ENCODE peak calls at places on chromosome 12, in eight cellular contexts. E is stomach; K is Kasumi-1; J is heart left ventricle; X is foreskin fibroblast; S is stimulated activated CD4-positive, alpha-beta T cell treated with anti-CD3 and anti-CD28 coated beads, Interleukin-15, amount 100 ng/mL, for 48 hours; Z is NCI-H1694; Y is OCI-LY7. N is an unnamed sample.

GRCh38 chr12:47820631-47821345 is 1.1 kb upstream of the HDAC7 start:
- DNase-seq in E (peak), K (peak), J (peak), X (peak), S (no peak), Z (no peak), Y (no peak), N (peak)

GRCh38 chr12:25594376-25594775 is 41.3 kb upstream of the LMNTD1 start:
- DNase-seq in E (no peak), K (no peak), J (no peak), X (no peak), S (no peak), Z (no peak), Y (no peak), N (no peak)

GRCh38 chr12:1592444-1593231 is 1.7 kb downstream of the FBXL14 start:
- DNase-seq in E (no peak), K (no peak), J (no peak), X (peak), S (peak), Z (peak), Y (peak), N (peak)

GRCh38 chr12:2395352-2395977 is 342.7 kb downstream of the CACNA1C start:
- DNase-seq in E (peak), K (no peak), J (peak), X (peak), S (peak), Z (peak), Y (peak), N (peak)

GRCh38 chr12:18595406-18595805 is 142.4 kb downstream of the PLCZ1 start:
- DNase-seq in E (no peak), K (no peak), J (no peak), X (no peak), S (no peak), Z (no peak), Y (no peak), N (no peak)

GRCh38 chr12:65765436-65765813 is 58.9 kb upstream of the HMGA2 start:
- DNase-seq in E (no peak), K (no peak), J (no peak), X (peak), S (no peak), Z (no peak), Y (no peak), N (peak)

GRCh38 chr12:1758887-1759286 is 61.5 kb upstream of the LRTM2 start:
- DNase-seq in E (no peak), K (no peak), J (no peak), X (no peak), S (no peak), Z (no peak), Y (no peak), N (no peak)

GRCh38 chr12:105601158-105601557 is 270.7 kb downstream of the C12orf75 start:
- DNase-seq in E (no peak), K (no peak), J (no peak), X (no peak), S (no peak), Z (no peak), Y (no peak), N (no peak)

GRCh38 chr12:8887285-8887715 is 27.0 kb upstream of the PHC1 start:
- DNase-seq in E (no peak), K (no peak), J (no peak), X (no peak), S (no peak), Z (no peak), Y (no peak), N (no peak)

GRCh38 chr12:27822076-27822712 is 42.2 kb upstream of the MANSC4 start:
- DNase-seq in E (no peak), K (no peak), J (no peak), X (peak), S (peak), Z (no peak), Y (peak), N (peak)

GRCh38 chr12:16349132-16349463 is 1.7 kb downstream of the MGST1 start:
- DNase-seq in E (peak), K (peak), J (no peak), X (peak), S (no peak), Z (no peak), Y (no peak), N (peak)

GRCh38 chr12:24081092-24081529 is 131.6 kb upstream of the SOX5 start:
- DNase-seq in E (no peak), K (no peak), J (no peak), X (no peak), S (no peak), Z (no peak), Y (no peak), N (no peak)

GRCh38 chr12:119322324-119322723 is 12.2 kb upstream of the CCDC60 start:
- DNase-seq in E (no peak), K (no peak), J (no peak), X (no peak), S (no peak), Z (no peak), Y (no peak), N (no peak)

GRCh38 chr12:12529783-12530421 is 32.8 kb downstream of the DUSP16 start:
- DNase-seq in E (no peak), K (no peak), J (no peak), X (no peak), S (no peak), Z (no peak), Y (no peak), N (no peak)

GRCh38 chr12:82415402-82415801 is 57.1 kb downstream of the METTL25 start:
- DNase-seq in E (no peak), K (no peak), J (no peak), X (no peak), S (no peak), Z (no peak), Y (no peak), N (no peak)

GRCh38 chr12:21336656-21337055 is 1.9 kb upstream of the SLCO1A2 start:
- DNase-seq in E (no peak), K (no peak), J (no peak), X (no peak), S (no peak), Z (no peak), Y (no peak), N (no peak)

GRCh38 chr12:66132408-66132807 is 1.9 kb upstream of the LLPH start:
- DNase-seq in E (no peak), K (no peak), J (no peak), X (peak), S (no peak), Z (no peak), Y (no peak), N (peak)

GRCh38 chr12:21751517-21751916 is 23.0 kb downstream of the KCNJ8 start:
- DNase-seq in E (no peak), K (no peak), J (no peak), X (no peak), S (no peak), Z (no peak), Y (no peak), N (peak)

GRCh38 chr12:91902860-91903683 is 242.6 kb downstream of the BTG1 start:
- DNase-seq in E (no peak), K (no peak), J (no peak), X (peak), S (no peak), Z (no peak), Y (no peak), N (no peak)

GRCh38 chr12:90653051-90653450 is 301.9 kb downstream of the CCER1 start:
- DNase-seq in E (no peak), K (no peak), J (no peak), X (peak), S (no peak), Z (no peak), Y (no peak), N (no peak)

GRCh38 chr12:30955214-30955613 is 28.7 kb downstream of the TSPAN11 start:
- DNase-seq in E (no peak), K (no peak), J (no peak), X (no peak), S (no peak), Z (no peak), Y (no peak), N (no peak)

GRCh38 chr12:103768467-103769123 is 72.4 kb downstream of the NT5DC3 start:
- DNase-seq in E (no peak), K (no peak), J (no peak), X (no peak), S (no peak), Z (no peak), Y (no peak), N (no peak)

GRCh38 chr12:121611306-121611705 is 15.0 kb upstream of the ORAI1 start:
- DNase-seq in E (no peak), K (no peak), J (no peak), X (no peak), S (no peak), Z (no peak), Y (peak), N (no peak)

GRCh38 chr12:15050664-15051063 is 77.8 kb downstream of the PDE6H start:
- DNase-seq in E (no peak), K (no peak), J (no peak), X (no peak), S (no peak), Z (no peak), Y (no peak), N (peak)

GRCh38 chr12:535396-535795 is 75.7 kb downstream of the B4GALNT3 start:
- DNase-seq in E (no peak), K (no peak), J (no peak), X (no peak), S (no peak), Z (no peak), Y (no peak), N (no peak)

GRCh38 chr12:73383584-73384229 is 1111.5 kb downstream of the TRHDE start:
- DNase-seq in E (no peak), K (no peak), J (no peak), X (no peak), S (no peak), Z (no peak), Y (no peak), N (peak)

GRCh38 chr12:95633049-95633545 is 81.8 kb upstream of the USP44 start:
- DNase-seq in E (peak), K (no peak), J (no peak), X (peak), S (no peak), Z (no peak), Y (no peak), N (peak)

GRCh38 chr12:5577239-5577638 is 145.3 kb downstream of the NTF3 start:
- DNase-seq in E (no peak), K (no peak), J (no peak), X (no peak), S (no peak), Z (no peak), Y (no peak), N (no peak)

GRCh38 chr12:27460471-27460978 is 14.0 kb downstream of the SMCO2 start:
- DNase-seq in E (no peak), K (peak), J (no peak), X (no peak), S (peak), Z (no peak), Y (no peak), N (peak)

GRCh38 chr12:10847701-10848100 is 1.6 kb downstream of the PRR4 start:
- DNase-seq in E (no peak), K (no peak), J (no peak), X (no peak), S (no peak), Z (no peak), Y (no peak), N (no peak)

GRCh38 chr12:66538970-66539369 is 139.9 kb downstream of the GRIP1 start:
- DNase-seq in E (no peak), K (no peak), J (no peak), X (no peak), S (no peak), Z (no peak), Y (no peak), N (no peak)

GRCh38 chr12:69442894-69443293 is 27.3 kb upstream of the FRS2 start:
- DNase-seq in E (no peak), K (no peak), J (no peak), X (peak), S (no peak), Z (no peak), Y (no peak), N (peak)

GRCh38 chr12:127270193-127270592 is 996.8 kb upstream of the TMEM132C start:
- DNase-seq in E (no peak), K (no peak), J (no peak), X (peak), S (no peak), Z (no peak), Y (no peak), N (peak)

GRCh38 chr12:24948452-24948815 is 467 bp downstream of the BCAT1 start:
- DNase-seq in E (no peak), K (peak), J (no peak), X (peak), S (no peak), Z (peak), Y (peak), N (no peak)